ENCODE peak calls at places on chromosomes 12 and 14, in six cellular contexts. Q, R, K, A, G and Z are unnamed samples.

GRCh38 chr14:51908086-51908485 is 47.7 kb downstream of the GNG2 start:
- DNase-seq in Q (no peak), R (peak), K (no peak), A (no peak), G (peak), Z (no peak)

GRCh38 chr14:63045234-63045611 is at the start of gene KCNH5:
- DNase-seq in Q (no peak), R (peak), K (no peak), A (peak), G (peak), Z (no peak)

GRCh38 chr12:71702590-71702989 is 16.7 kb downstream of the TMEM19 start:
- DNase-seq in Q (no peak), R (no peak), K (no peak), A (no peak), G (peak), Z (peak)

GRCh38 chr12:94872671-94873367 is 130.7 kb downstream of the NDUFA12 start:
- DNase-seq in Q (no peak), R (no peak), K (no peak), A (peak), G (no peak), Z (no peak)

GRCh38 chr12:16610743-16611142 is 4.8 kb upstream of the LMO3 start:
- DNase-seq in Q (no peak), R (no peak), K (no peak), A (no peak), G (no peak), Z (no peak)

GRCh38 chr14:88063807-88064206 is 58.9 kb downstream of the GPR65 start:
- DNase-seq in Q (no peak), R (no peak), K (peak), A (no peak), G (no peak), Z (peak)

GRCh38 chr14:99395904-99396530 is 84.6 kb downstream of the SETD3 start:
- DNase-seq in Q (no peak), R (peak), K (no peak), A (no peak), G (peak), Z (peak)

GRCh38 chr14:56487090-56487667 is 92.4 kb upstream of the TMEM260 start:
- DNase-seq in Q (peak), R (peak), K (no peak), A (no peak), G (peak), Z (no peak)

GRCh38 chr14:21382886-21383847 is 652 bp downstream of the SUPT16H start:
- DNase-seq in Q (peak), R (peak), K (peak), A (peak), G (peak), Z (peak)

GRCh38 chr12:116591608-116592115 is 32.5 kb downstream of the MAP1LC3B2 start:
- DNase-seq in Q (no peak), R (peak), K (no peak), A (no peak), G (peak), Z (no peak)

GRCh38 chr12:95997911-95998510 is 1.9 kb upstream of the HAL start:
- DNase-seq in Q (no peak), R (peak), K (no peak), A (no peak), G (peak), Z (peak)

GRCh38 chr14:68520637-68521556 is 272.0 kb downstream of the ZFP36L1 start:
- DNase-seq in Q (peak), R (peak), K (no peak), A (no peak), G (no peak), Z (peak)

GRCh38 chr12:99154264-99154982 is 493.1 kb upstream of the GARIN6 start:
- DNase-seq in Q (no peak), R (peak), K (no peak), A (no peak), G (no peak), Z (no peak)

GRCh38 chr14:102043251-102044025 is 43.4 kb downstream of the HSP90AA1 start:
- DNase-seq in Q (no peak), R (no peak), K (no peak), A (peak), G (peak), Z (no peak)

GRCh38 chr12:3199551-3200031 is 122.4 kb downstream of the TSPAN9 start:
- DNase-seq in Q (peak), R (peak), K (no peak), A (no peak), G (peak), Z (peak)

GRCh38 chr14:31419179-31420012 is 954 bp downstream of the HEATR5A start:
- DNase-seq in Q (peak), R (peak), K (peak), A (no peak), G (peak), Z (no peak)

GRCh38 chr12:3202734-3203446 is 125.7 kb downstream of the TSPAN9 start:
- DNase-seq in Q (peak), R (no peak), K (peak), A (peak), G (peak), Z (peak)

GRCh38 chr12:111686574-111687105 is 787 bp downstream of the ACAD10 start:
- DNase-seq in Q (peak), R (peak), K (no peak), A (no peak), G (peak), Z (no peak)

GRCh38 chr12:75890141-75890540 is 141.4 kb downstream of the PHLDA1 start:
- DNase-seq in Q (no peak), R (peak), K (no peak), A (no peak), G (peak), Z (no peak)

GRCh38 chr12:54046809-54047159 is 6.9 kb upstream of the HOXC4 start:
- DNase-seq in Q (no peak), R (no peak), K (no peak), A (no peak), G (no peak), Z (no peak)

GRCh38 chr14:23182372-23183014 is 967 bp downstream of the SLC7A8 start:
- DNase-seq in Q (peak), R (no peak), K (peak), A (peak), G (peak), Z (peak)

GRCh38 chr12:128920468-128920867 is 67.2 kb downstream of the GLT1D1 start:
- DNase-seq in Q (no peak), R (no peak), K (no peak), A (no peak), G (peak), Z (peak)

GRCh38 chr14:57302883-57303282 is 34.1 kb downstream of the AP5M1 start:
- DNase-seq in Q (no peak), R (no peak), K (no peak), A (no peak), G (peak), Z (no peak)

GRCh38 chr12:21992823-21993222 is 51.6 kb upstream of the ABCC9 start:
- DNase-seq in Q (peak), R (no peak), K (peak), A (no peak), G (no peak), Z (no peak)

GRCh38 chr12:25694072-25694471 is 141.0 kb upstream of the LMNTD1 start:
- DNase-seq in Q (no peak), R (peak), K (no peak), A (no peak), G (peak), Z (peak)

GRCh38 chr12:41636658-41637057 is 448.5 kb downstream of the PDZRN4 start:
- DNase-seq in Q (no peak), R (peak), K (no peak), A (no peak), G (no peak), Z (no peak)

GRCh38 chr12:131287015-131287937 is 333.6 kb downstream of the ADGRD1 start:
- DNase-seq in Q (no peak), R (no peak), K (no peak), A (no peak), G (no peak), Z (no peak)

GRCh38 chr12:4909734-4910501 is at the start of gene KCNA1:
- DNase-seq in Q (no peak), R (peak), K (no peak), A (peak), G (peak), Z (no peak)

GRCh38 chr14:32512813-32513212 is 183.7 kb downstream of the AKAP6 start:
- DNase-seq in Q (no peak), R (no peak), K (no peak), A (no peak), G (peak), Z (no peak)
- H3K27ac ChIP-seq in Q (no peak), R (no peak), K (no peak), A (peak), G (no peak), Z (no peak)

DNA sequence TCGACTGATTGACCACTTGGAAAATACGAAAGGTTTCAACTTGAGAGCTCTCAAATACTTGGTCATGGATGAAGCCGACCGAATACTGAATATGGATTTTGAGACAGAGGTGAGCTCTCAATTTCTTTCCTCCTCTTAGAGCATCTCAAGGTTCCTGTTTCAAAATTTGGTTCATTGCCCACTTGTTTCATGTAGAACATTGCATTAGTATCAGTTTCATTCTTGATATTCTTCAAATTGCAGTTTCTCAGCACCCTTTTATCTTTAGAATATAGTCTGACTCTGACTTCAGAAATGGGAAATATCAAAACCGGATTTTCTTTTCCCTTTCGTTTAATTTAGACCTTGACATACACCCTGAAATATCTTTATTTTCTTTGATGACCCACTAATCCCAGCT is 8.8 kb downstream of the DDX47 start:
- DNase-seq in Q (no peak), R (no peak), K (no peak), A (no peak), G (no peak), Z (no peak)
- H3K27ac ChIP-seq in Q (no peak), R (no peak), K (no peak), A (no peak), G (no peak), Z (no peak)

DNA sequence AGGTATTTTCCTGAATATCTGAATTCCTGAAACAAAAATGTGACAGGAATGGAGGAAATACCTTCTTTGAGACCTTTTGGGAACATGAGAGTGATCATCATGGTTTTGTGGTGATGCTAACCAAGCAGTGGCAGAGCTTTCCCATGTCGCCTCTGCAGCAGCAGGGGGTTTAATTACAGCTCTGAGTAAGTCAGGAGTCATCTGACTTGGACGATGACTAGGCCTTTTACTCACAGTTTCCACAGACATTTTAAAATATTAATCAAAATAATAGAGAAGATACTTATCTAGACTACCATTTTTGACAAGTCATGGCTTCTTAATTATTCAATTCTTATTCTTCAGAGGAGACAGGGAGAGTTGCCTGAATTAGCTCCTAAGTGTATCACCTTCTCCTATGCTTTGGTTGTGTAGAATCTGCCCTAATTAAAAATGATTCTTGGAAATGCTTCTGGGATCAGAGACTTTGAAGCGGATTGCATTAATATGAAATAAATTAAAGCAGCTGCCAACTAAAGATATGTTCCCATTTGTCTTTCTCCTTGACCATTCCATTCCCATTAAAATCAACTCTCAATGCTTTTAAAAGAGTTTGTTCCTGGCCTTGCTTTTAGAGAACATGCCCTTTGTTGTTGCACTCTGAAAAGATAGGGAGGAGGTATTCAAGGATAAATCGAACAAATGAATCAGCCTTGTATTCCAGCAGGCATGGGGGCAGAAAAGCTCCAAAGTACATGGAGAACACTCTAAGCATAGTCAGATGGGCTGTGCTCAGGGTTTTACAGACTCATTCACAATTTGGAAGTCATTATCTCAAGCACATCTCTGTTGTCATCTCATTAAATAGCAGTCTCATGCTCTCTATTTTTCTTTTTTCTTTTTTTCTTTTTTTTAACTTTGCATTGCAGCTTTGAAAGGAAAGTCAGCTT is 7.7 kb upstream of the IFNG-AS1 start:
- DNase-seq in Q (no peak), R (peak), K (no peak), A (no peak), G (peak), Z (peak)
- H3K27ac ChIP-seq in Q (no peak), R (peak), K (no peak), A (no peak), G (peak), Z (peak)

DNA sequence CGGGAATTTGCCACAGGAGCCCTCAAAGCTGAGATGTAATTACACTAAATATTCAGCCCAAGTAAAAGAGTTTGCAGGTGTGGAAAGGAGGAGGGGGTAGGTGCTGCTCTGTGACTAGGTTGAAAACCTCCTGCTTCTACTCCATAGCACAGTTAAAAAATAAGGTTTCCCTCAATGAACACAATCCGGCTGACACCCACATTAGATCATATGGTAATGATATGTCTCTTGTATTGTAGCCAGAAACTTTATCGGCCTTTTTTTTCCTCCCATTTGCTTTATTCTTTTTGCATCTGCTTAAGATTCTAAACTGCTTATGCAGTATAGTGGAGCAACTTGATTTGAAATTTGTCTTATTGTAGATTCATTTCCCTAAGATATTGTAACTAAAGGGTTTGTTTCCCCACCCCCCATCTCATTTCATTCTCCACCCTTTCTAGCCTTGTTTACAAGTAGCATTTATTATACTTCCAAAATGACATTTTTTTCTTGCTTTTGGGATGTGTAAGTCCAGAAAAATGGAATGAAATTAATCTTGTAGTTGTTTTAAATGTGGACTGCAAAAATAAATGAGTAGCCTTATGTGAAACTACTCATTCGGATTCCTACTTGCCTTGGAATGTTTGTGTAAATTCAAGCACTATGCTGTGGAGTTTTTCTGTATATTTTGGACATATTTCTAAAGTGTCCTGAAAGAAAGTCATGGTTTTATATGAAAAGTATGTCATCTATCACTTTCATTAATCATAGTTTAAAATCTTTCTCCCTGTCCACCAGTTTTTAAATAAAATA is at the start of gene DCN:
- DNase-seq in Q (no peak), R (peak), K (peak), A (no peak), G (peak), Z (no peak)
- H3K27ac ChIP-seq in Q (no peak), R (peak), K (peak), A (peak), G (peak), Z (no peak)

GRCh38 chr14:50741571-50741970 is 73.5 kb upstream of the SAV1 start:
- DNase-seq in Q (no peak), R (peak), K (no peak), A (no peak), G (peak), Z (peak)

GRCh38 chr14:50736932-50737419 is 68.9 kb upstream of the SAV1 start:
- DNase-seq in Q (no peak), R (no peak), K (no peak), A (no peak), G (no peak), Z (no peak)

GRCh38 chr14:50739186-50739585 is 71.1 kb upstream of the SAV1 start:
- DNase-seq in Q (no peak), R (no peak), K (no peak), A (peak), G (no peak), Z (no peak)

GRCh38 chr14:50744242-50744641 is 76.1 kb upstream of the SAV1 start:
- DNase-seq in Q (no peak), R (no peak), K (no peak), A (no peak), G (no peak), Z (no peak)

GRCh38 chr14:50740858-50741257 is 72.8 kb upstream of the SAV1 start:
- DNase-seq in Q (no peak), R (peak), K (no peak), A (no peak), G (peak), Z (no peak)
- H3K27ac ChIP-seq in Q (no peak), R (no peak), K (peak), A (peak), G (no peak), Z (no peak)

DNA sequence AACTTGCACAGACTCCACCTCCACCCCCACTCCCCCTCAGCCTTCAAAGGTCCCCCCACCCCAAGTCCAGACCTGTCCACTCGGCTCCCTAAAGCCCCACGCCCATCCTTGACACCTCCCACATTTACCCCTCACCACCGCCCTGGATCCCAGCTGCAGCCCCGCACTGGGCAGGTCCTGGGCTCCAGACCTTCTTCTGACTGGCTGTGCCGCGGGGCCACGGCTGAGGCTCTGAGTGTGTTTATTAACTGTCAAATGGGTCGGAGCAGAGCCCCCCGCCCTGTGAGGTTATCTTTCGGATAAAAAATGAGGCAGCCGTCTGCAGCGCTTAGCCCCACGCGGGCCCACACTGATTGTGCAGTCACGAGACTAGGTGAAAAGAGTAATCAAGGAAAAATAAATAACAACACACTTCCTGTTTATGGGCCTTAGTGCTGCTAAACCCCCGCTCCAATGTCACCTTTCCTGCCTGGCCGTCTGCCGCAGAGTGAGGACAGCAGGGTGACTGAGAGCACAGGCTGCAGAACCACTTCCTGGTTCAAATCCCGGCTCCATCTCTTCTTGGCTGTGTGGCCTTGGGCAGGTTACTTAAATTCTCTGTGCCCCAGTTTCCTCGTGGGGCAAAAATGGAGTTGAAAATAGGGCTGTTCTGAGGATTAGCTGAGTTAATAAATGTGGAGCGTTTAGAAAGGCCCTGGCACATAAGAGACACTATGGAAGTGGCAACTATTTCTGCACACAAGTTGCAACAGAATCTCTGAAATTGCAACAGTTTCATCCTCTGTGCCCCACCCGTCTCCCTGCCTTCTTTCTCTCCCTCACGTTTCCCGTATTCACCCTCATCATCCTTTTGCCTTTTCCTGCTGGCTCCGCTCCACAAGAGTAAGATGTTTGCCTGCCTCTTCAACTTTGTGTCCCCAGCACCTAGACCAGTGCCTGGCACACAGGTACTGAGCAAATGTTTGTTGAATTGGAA is 9.4 kb downstream of the SETD1B start:
- DNase-seq in Q (peak), R (no peak), K (no peak), A (peak), G (peak), Z (no peak)
- H3K27ac ChIP-seq in Q (no peak), R (no peak), K (no peak), A (peak), G (peak), Z (no peak)

GRCh38 chr14:100500128-100500527 is 87.1 kb downstream of the BEGAIN start:
- DNase-seq in Q (no peak), R (no peak), K (no peak), A (no peak), G (no peak), Z (no peak)

GRCh38 chr14:100498068-100498467 is 89.1 kb downstream of the BEGAIN start:
- DNase-seq in Q (no peak), R (no peak), K (no peak), A (no peak), G (no peak), Z (no peak)

GRCh38 chr14:100490252-100490651 is 97.0 kb downstream of the BEGAIN start:
- DNase-seq in Q (no peak), R (no peak), K (no peak), A (no peak), G (no peak), Z (no peak)

GRCh38 chr14:100494645-100495044 is 92.6 kb downstream of the BEGAIN start:
- DNase-seq in Q (no peak), R (no peak), K (no peak), A (no peak), G (no peak), Z (no peak)

DNA sequence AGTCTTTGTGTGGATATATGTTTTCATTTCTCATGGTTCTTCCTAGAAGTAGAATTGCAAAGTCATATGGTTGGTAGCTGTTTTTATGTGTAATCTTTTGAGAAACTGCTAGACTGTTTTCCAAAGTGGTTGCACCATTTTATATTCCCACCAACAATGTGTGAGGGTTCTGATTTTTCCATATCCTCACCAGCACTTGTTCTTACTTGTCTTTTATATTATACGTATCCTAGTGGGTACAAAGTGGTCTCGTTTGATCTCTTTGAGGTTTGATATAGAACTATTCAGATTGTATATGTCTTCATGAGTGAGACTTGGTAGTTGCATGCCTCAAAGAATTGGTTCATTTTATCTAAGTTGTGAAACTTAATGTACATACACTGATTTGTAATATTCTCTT is 91.3 kb downstream of the BEGAIN start:
- DNase-seq in Q (no peak), R (no peak), K (no peak), A (no peak), G (no peak), Z (no peak)
- H3K27ac ChIP-seq in Q (no peak), R (no peak), K (no peak), A (no peak), G (no peak), Z (no peak)